ENCODE peak calls at places on chromosome X, in seven cellular contexts. One of them, this sample, is unnamed.

GRCh38 chrX:45135616-45136015 is 65.1 kb downstream of the DIPK2B start:
- DNase-seq in adipocyte: no peak
- DNase-seq in AG08396: no peak
- DNase-seq in AG09319: no peak
- DNase-seq in NCI-H1436: no peak
- DNase-seq in HFFc6: no peak
- DNase-seq in left colon: no peak
- DNase-seq in this sample: no peak

GRCh38 chrX:15299945-15300851 is 15.2 kb downstream of the ASB11 start:
- DNase-seq in AG08396: peak; percentile 25
- DNase-seq in AG09319: no peak
- DNase-seq in HFFc6: peak; percentile 2
- DNase-seq in adipocyte: peak; percentile 67
- DNase-seq in left colon: no peak
- DNase-seq in NCI-H1436: no peak
- DNase-seq in this sample: no peak

GRCh38 chrX:130024127-130024526 is 41.7 kb downstream of the BCORL1 start:
- DNase-seq in adipocyte: no peak
- DNase-seq in HFFc6: peak; percentile 19
- DNase-seq in left colon: peak; percentile 85
- DNase-seq in AG09319: peak; percentile 20
- DNase-seq in AG08396: peak; percentile 68
- DNase-seq in NCI-H1436: peak; percentile 65
- DNase-seq in this sample: peak; percentile 71

GRCh38 chrX:101482296-101482695 is 3.0 kb upstream of the ARMCX4 start:
- DNase-seq in NCI-H1436: no peak
- DNase-seq in left colon: no peak
- DNase-seq in HFFc6: no peak
- DNase-seq in AG08396: no peak
- DNase-seq in adipocyte: peak; percentile 31
- DNase-seq in AG09319: no peak
- DNase-seq in this sample: no peak

GRCh38 chrX:3815896-3816664 is 102.6 kb upstream of the PRKX start:
- DNase-seq in AG08396: peak; percentile 41
- DNase-seq in left colon: peak; percentile 82
- DNase-seq in HFFc6: peak; percentile 9
- DNase-seq in adipocyte: peak; percentile 58
- DNase-seq in AG09319: no peak
- DNase-seq in NCI-H1436: peak; percentile 26
- DNase-seq in this sample: peak; percentile 22

GRCh38 chrX:111847491-111847890 is 28.5 kb upstream of the TRPC5OS start:
- DNase-seq in HFFc6: no peak
- DNase-seq in adipocyte: no peak
- DNase-seq in NCI-H1436: no peak
- DNase-seq in AG08396: no peak
- DNase-seq in AG09319: no peak
- DNase-seq in left colon: no peak
- DNase-seq in this sample: no peak

GRCh38 chrX:124289443-124289842 is 43.0 kb upstream of the TEX13D start:
- DNase-seq in AG09319: no peak
- DNase-seq in HFFc6: no peak
- DNase-seq in adipocyte: no peak
- DNase-seq in left colon: no peak
- DNase-seq in AG08396: no peak
- DNase-seq in NCI-H1436: peak; percentile 30
- DNase-seq in this sample: no peak

GRCh38 chrX:349196-349595 is 30.6 kb upstream of the GTPBP6 start:
- DNase-seq in HFFc6: no peak
- DNase-seq in NCI-H1436: no peak
- DNase-seq in AG08396: no peak
- DNase-seq in AG09319: no peak
- DNase-seq in left colon: no peak
- DNase-seq in adipocyte: no peak
- DNase-seq in this sample: no peak

GRCh38 chrX:119303137-119303536 is 67.1 kb downstream of the PGRMC1 start:
- DNase-seq in AG09319: no peak
- DNase-seq in adipocyte: no peak
- DNase-seq in left colon: no peak
- DNase-seq in AG08396: no peak
- DNase-seq in NCI-H1436: no peak
- DNase-seq in HFFc6: no peak
- DNase-seq in this sample: no peak

GRCh38 chrX:19479458-19479857 is 35.9 kb downstream of the MAP3K15 start:
- DNase-seq in HFFc6: no peak
- DNase-seq in left colon: no peak
- DNase-seq in NCI-H1436: no peak
- DNase-seq in AG09319: no peak
- DNase-seq in adipocyte: no peak
- DNase-seq in AG08396: no peak
- DNase-seq in this sample: no peak

GRCh38 chrX:79065696-79066095 is 78.8 kb upstream of the GPR174 start:
- DNase-seq in HFFc6: no peak
- DNase-seq in AG09319: no peak
- DNase-seq in AG08396: no peak
- DNase-seq in adipocyte: no peak
- DNase-seq in NCI-H1436: no peak
- DNase-seq in left colon: no peak
- DNase-seq in this sample: no peak

GRCh38 chrX:45422216-45422925 is 221.7 kb upstream of the DIPK2B start:
- DNase-seq in adipocyte: no peak
- DNase-seq in HFFc6: peak; percentile 77
- DNase-seq in NCI-H1436: no peak
- DNase-seq in left colon: no peak
- DNase-seq in AG09319: no peak
- DNase-seq in AG08396: no peak
- DNase-seq in this sample: no peak